ENCODE peak calls at places on chromosome 21, in ten cellular contexts. M, N, W, O, G, J, E, L, I and P are unnamed samples.
A peak's percentile ranks its signal among the peaks of the same experiment; 100 is the strongest.

GRCh38 chr21:34983680-34984086 is 65.4 kb downstream of the RUNX1 start:
- DNase-seq in M (no peak), I (no peak), O (no peak), N (no peak), W (no peak), J (no peak), L (no peak), G (no peak), E (no peak), P (no peak)

GRCh38 chr21:46056450-46056903 is 41.4 kb upstream of the COL6A2 start:
- DNase-seq in N (peak; percentile 89), W (no peak), M (peak; percentile 66), O (peak; percentile 98), L (no peak), G (no peak), E (peak; percentile 51), J (peak; percentile 78), I (peak; percentile 48), P (no peak)

GRCh38 chr21:21682172-21682571 is 684.0 kb downstream of the NCAM2 start:
- DNase-seq in G (no peak), N (no peak), O (no peak), J (no peak), W (no peak), L (no peak), M (no peak), E (no peak), I (no peak), P (no peak)

GRCh38 chr21:30044447-30045064 is 104.8 kb upstream of the GRIK1 start:
- DNase-seq in J (no peak), N (no peak), L (no peak), I (peak; percentile 46), O (no peak), W (no peak), E (peak; percentile 60), M (peak; percentile 47), G (no peak), P (no peak)

GRCh38 chr21:42056468-42056867 is 14.6 kb upstream of the UMODL1 start:
- DNase-seq in G (no peak), W (no peak), O (no peak), N (no peak), M (no peak), L (no peak), E (no peak), I (no peak), J (peak; percentile 39), P (no peak)

GRCh38 chr21:36535618-36536241 is 55.8 kb upstream of the CLDN14 start:
- DNase-seq in L (no peak), I (no peak), M (no peak), O (no peak), N (no peak), G (no peak), W (no peak), E (no peak), J (no peak), P (no peak)

GRCh38 chr21:42513151-42513984 is at the start of gene SLC37A1:
- DNase-seq in J (peak; percentile 91), O (peak; percentile 61), I (peak; percentile 81), E (peak; percentile 73), L (no peak), M (no peak), G (no peak), W (no peak), N (peak; percentile 60), P (no peak)

GRCh38 chr21:34004984-34005383 is 68.4 kb upstream of the MRPS6 start:
- DNase-seq in G (no peak), J (no peak), L (no peak), E (no peak), N (no peak), I (no peak), W (no peak), O (peak; percentile 70), M (no peak), P (peak; percentile 10)

GRCh38 chr21:29904359-29905282 is 35.2 kb downstream of the GRIK1 start:
- DNase-seq in G (no peak), M (no peak), W (no peak), J (no peak), E (peak; percentile 17), L (no peak), N (no peak), I (peak; percentile 53), O (no peak), P (no peak)

GRCh38 chr21:40176732-40177131 is 309.5 kb downstream of the PCP4 start:
- DNase-seq in I (no peak), W (no peak), N (no peak), E (no peak), M (no peak), J (no peak), L (no peak), O (no peak), G (no peak), P (no peak)

GRCh38 chr21:17554619-17555472 is 42.0 kb downstream of the CXADR start:
- DNase-seq in I (no peak), G (no peak), J (no peak), N (no peak), O (no peak), E (peak; percentile 33), L (no peak), M (no peak), W (no peak), P (no peak)

GRCh38 chr21:45970674-45971486 is 10.7 kb upstream of the COL6A1 start:
- DNase-seq in O (peak; percentile 88), W (no peak), M (peak; percentile 63), I (peak; percentile 92), E (peak; percentile 79), N (peak; percentile 82), J (peak; percentile 81), G (no peak), L (no peak), P (peak; percentile 31)

GRCh38 chr21:44872266-44872567 is 1.3 kb downstream of the PTTG1IP start:
- DNase-seq in W (no peak), N (no peak), E (no peak), O (no peak), J (no peak), L (no peak), I (no peak), M (no peak), G (no peak), P (no peak)
- H3K27ac ChIP-seq in W (peak overlapping the region; percentile 88), N (peak overlapping the region; percentile 97), E (no peak overlapping the region), O (peak overlapping the region; percentile 98), J (peak overlapping the region; percentile 98), L (peak overlapping the region; percentile 69), I (peak overlapping the region; percentile 82), M (peak overlapping the region; percentile 96), G (peak overlapping the region; percentile 95), P (peak overlapping the region; percentile 71)

GRCh38 chr21:44868707-44869106 is 4.8 kb downstream of the PTTG1IP start:
- DNase-seq in L (no peak), I (no peak), O (no peak), E (no peak), N (no peak), W (no peak), J (no peak), M (peak; percentile 54), G (no peak), P (no peak)
- H3K27ac ChIP-seq in L (peak overlapping the region; percentile 95), I (no peak overlapping the region), O (peak overlapping the region; percentile 98), E (peak overlapping the region; percentile 36), N (peak overlapping the region; percentile 97), W (no peak overlapping the region), J (peak overlapping the region; percentile 98), M (peak overlapping the region; percentile 1), G (peak overlapping the region; percentile 84), P (no peak overlapping the region)

GRCh38 chr21:44958471-44959191 is 18.8 kb downstream of the SLX9 start:
- DNase-seq in G (no peak), W (no peak), M (peak; percentile 67), E (no peak), I (no peak), O (peak; percentile 92), J (peak; percentile 75), L (no peak), N (peak; percentile 94), P (no peak)

GRCh38 chr21:44959376-44960091 is 19.7 kb downstream of the SLX9 start:
- DNase-seq in J (peak; percentile 57), I (no peak), G (no peak), O (peak; percentile 65), M (no peak), W (no peak), N (peak; percentile 55), E (no peak), L (no peak), P (no peak)

GRCh38 chr21:44956356-44957046 is 16.7 kb downstream of the SLX9 start:
- DNase-seq in I (no peak), O (no peak), E (no peak), M (no peak), G (no peak), W (no peak), J (peak; percentile 49), N (peak; percentile 53), L (no peak), P (no peak)

GRCh38 chr21:44957047-44957831 is 17.4 kb downstream of the SLX9 start:
- DNase-seq in J (peak; percentile 63), G (no peak), W (no peak), N (no peak), L (no peak), I (no peak), M (no peak), E (no peak), O (peak; percentile 58), P (no peak)

DNA sequence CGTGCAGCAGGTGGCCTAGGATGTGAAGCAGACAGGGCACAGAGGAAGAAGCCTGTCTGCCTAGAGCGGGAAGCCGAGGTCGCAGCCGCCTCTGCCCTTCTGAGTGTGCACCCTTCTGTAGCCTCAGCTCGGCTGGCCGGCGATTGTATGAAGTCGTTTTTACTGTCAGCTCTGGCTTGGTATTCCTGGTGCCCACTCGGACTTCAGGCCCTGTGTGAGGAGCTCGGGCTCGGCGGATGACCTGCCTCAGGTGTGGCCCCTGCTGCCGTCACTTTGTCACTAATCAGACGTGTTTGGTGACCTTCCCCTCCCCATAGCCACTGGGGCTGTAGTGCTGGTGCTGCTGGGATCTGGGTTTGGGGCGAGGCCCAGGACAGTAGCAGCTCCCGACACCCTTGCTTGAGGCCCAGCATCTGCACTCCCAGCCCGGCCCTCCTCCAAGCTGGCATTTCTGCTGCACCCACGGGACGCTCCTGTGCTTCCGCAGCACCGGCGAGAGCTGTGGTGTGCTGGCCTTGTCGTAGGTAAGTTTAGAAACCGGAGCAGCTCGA is 18.1 kb downstream of the SLX9 start:
- DNase-seq in I (no peak), O (peak; percentile 68), L (no peak), G (no peak), E (no peak), N (peak; percentile 62), W (no peak), M (no peak), J (peak; percentile 74), P (no peak)
- H3K27ac ChIP-seq in I (peak overlapping the region; percentile 85), O (peak overlapping the region; percentile 83), L (no peak overlapping the region), G (peak overlapping the region; percentile 83), E (no peak overlapping the region), N (peak overlapping the region; percentile 44), W (peak overlapping the region; percentile 80), M (peak overlapping the region; percentile 55), J (peak overlapping the region; percentile 51), P (no peak overlapping the region)

GRCh38 chr21:16213518-16213917 is 483.7 kb downstream of the USP25 start:
- DNase-seq in W (no peak), N (no peak), L (no peak), E (no peak), O (no peak), G (no peak), M (no peak), J (no peak), I (no peak), P (no peak)

GRCh38 chr21:16216595-16216994 is 486.8 kb downstream of the USP25 start:
- DNase-seq in E (no peak), J (no peak), N (no peak), W (no peak), G (no peak), O (no peak), I (no peak), M (no peak), L (no peak), P (no peak)

GRCh38 chr21:16215193-16215592 is 485.4 kb downstream of the USP25 start:
- DNase-seq in O (no peak), L (no peak), J (no peak), E (no peak), M (no peak), N (no peak), G (no peak), I (no peak), W (no peak), P (no peak)

GRCh38 chr21:16211339-16212303 is 481.8 kb downstream of the USP25 start:
- DNase-seq in O (no peak), J (no peak), L (no peak), E (no peak), W (no peak), N (no peak), M (no peak), G (no peak), I (no peak), P (no peak)
- H3K27ac ChIP-seq in O (peak overlapping the region; percentile 37), J (no peak overlapping the region), L (no peak overlapping the region), E (no peak overlapping the region), W (peak overlapping the region; percentile 91), N (peak overlapping the region; percentile 79), M (no peak overlapping the region), G (peak overlapping the region; percentile 77), I (no peak overlapping the region), P (peak overlapping the region; percentile 7)